ENCODE peak calls at places on chromosome 19, in nine cellular contexts. N, Q, T, X, D, C, B, S and W are unnamed samples.

GRCh38 chr19:55549500-55550320 is 4.4 kb upstream of the SBK3 start:
- DNase-seq in N (no peak), Q (peak), T (peak), X (no peak), D (no peak), C (peak), B (no peak), S (no peak), W (no peak)

GRCh38 chr19:10044390-10044789 is 31.1 kb downstream of the RDH8 start:
- DNase-seq in N (no peak), Q (no peak), T (no peak), X (no peak), D (no peak), C (no peak), B (no peak), S (no peak), W (no peak)

GRCh38 chr19:13068064-13068807 is 34.4 kb downstream of the LYL1 start:
- DNase-seq in N (no peak), Q (no peak), T (no peak), X (no peak), D (no peak), C (no peak), B (no peak), S (no peak), W (no peak)

GRCh38 chr19:52200044-52200443 is 10.2 kb downstream of the PPP2R1A start:
- DNase-seq in N (peak), Q (no peak), T (peak), X (no peak), D (peak), C (no peak), B (no peak), S (no peak), W (no peak)

GRCh38 chr19:7994114-7994513 is 11.3 kb downstream of the ELAVL1 start:
- DNase-seq in N (no peak), Q (no peak), T (no peak), X (no peak), D (no peak), C (peak), B (no peak), S (no peak), W (no peak)

GRCh38 chr19:49333426-49334288 is 1.5 kb upstream of the CD37 start:
- DNase-seq in N (peak), Q (no peak), T (no peak), X (no peak), D (no peak), C (no peak), B (peak), S (peak), W (no peak)

GRCh38 chr19:40718774-40719391 is 2.0 kb downstream of the ITPKC start:
- DNase-seq in N (peak), Q (peak), T (peak), X (no peak), D (peak), C (peak), B (peak), S (peak), W (no peak)

GRCh38 chr19:33296473-33297060 is 5.8 kb downstream of the CEBPA start:
- DNase-seq in N (no peak), Q (no peak), T (peak), X (no peak), D (no peak), C (no peak), B (no peak), S (no peak), W (no peak)

GRCh38 chr19:3606174-3606689 is 443 bp downstream of the TBXA2R start:
- DNase-seq in N (peak), Q (peak), T (no peak), X (no peak), D (peak), C (peak), B (peak), S (peak), W (no peak)

GRCh38 chr19:2783781-2784145 is 690 bp upstream of the SGTA start:
- DNase-seq in N (no peak), Q (no peak), T (no peak), X (no peak), D (peak), C (no peak), B (no peak), S (no peak), W (no peak)

GRCh38 chr19:30320916-30321315 is 51.3 kb upstream of the ZNF536 start:
- DNase-seq in N (no peak), Q (no peak), T (no peak), X (no peak), D (no peak), C (no peak), B (no peak), S (no peak), W (no peak)

GRCh38 chr19:1206063-1206732 is 620 bp downstream of the STK11 start:
- DNase-seq in N (no peak), Q (peak), T (no peak), X (no peak), D (peak), C (no peak), B (no peak), S (no peak), W (no peak)

GRCh38 chr19:35350591-35350990 is 2.9 kb downstream of the FFAR1 start:
- DNase-seq in N (peak), Q (no peak), T (no peak), X (no peak), D (no peak), C (no peak), B (no peak), S (peak), W (no peak)

GRCh38 chr19:42185281-42185680 is 32.2 kb downstream of the DEDD2 start:
- DNase-seq in N (no peak), Q (no peak), T (no peak), X (no peak), D (no peak), C (no peak), B (peak), S (no peak), W (no peak)

GRCh38 chr19:34963531-34964406 is at the start of gene ZNF792:
- DNase-seq in N (peak), Q (peak), T (peak), X (peak), D (peak), C (peak), B (peak), S (peak), W (no peak)

GRCh38 chr19:1295169-1296012 is 9.7 kb downstream of the EFNA2 start:
- DNase-seq in N (no peak), Q (peak), T (no peak), X (no peak), D (no peak), C (peak), B (no peak), S (no peak), W (no peak)

GRCh38 chr19:33400856-33401682 is 27.6 kb downstream of the CEBPG start:
- DNase-seq in N (peak), Q (no peak), T (no peak), X (no peak), D (no peak), C (no peak), B (no peak), S (peak), W (peak)

GRCh38 chr19:41219924-41220567 is 1.0 kb downstream of the AXL start:
- DNase-seq in N (peak), Q (peak), T (no peak), X (no peak), D (peak), C (peak), B (no peak), S (no peak), W (no peak)

GRCh38 chr19:1648926-1649541 is 3.4 kb downstream of the TCF3 start:
- DNase-seq in N (no peak), Q (no peak), T (no peak), X (no peak), D (no peak), C (no peak), B (peak), S (no peak), W (no peak)

GRCh38 chr19:6740589-6741348 is 1.3 kb downstream of the TRIP10 start:
- DNase-seq in N (peak), Q (peak), T (no peak), X (no peak), D (peak), C (peak), B (peak), S (peak), W (no peak)

GRCh38 chr19:3818918-3819317 is 32.7 kb upstream of the MATK start:
- DNase-seq in N (no peak), Q (no peak), T (no peak), X (no peak), D (no peak), C (peak), B (no peak), S (no peak), W (no peak)

GRCh38 chr19:15971217-15971616 is 22.4 kb downstream of the OR10H4 start:
- DNase-seq in N (no peak), Q (no peak), T (no peak), X (no peak), D (no peak), C (no peak), B (no peak), S (no peak), W (no peak)
- TF ChIP-seq CTCF in N (no peak), Q (no peak), T (no peak), X (no peak), D (no peak), C (no peak), B (no peak), S (no peak), W (no peak)

DNA sequence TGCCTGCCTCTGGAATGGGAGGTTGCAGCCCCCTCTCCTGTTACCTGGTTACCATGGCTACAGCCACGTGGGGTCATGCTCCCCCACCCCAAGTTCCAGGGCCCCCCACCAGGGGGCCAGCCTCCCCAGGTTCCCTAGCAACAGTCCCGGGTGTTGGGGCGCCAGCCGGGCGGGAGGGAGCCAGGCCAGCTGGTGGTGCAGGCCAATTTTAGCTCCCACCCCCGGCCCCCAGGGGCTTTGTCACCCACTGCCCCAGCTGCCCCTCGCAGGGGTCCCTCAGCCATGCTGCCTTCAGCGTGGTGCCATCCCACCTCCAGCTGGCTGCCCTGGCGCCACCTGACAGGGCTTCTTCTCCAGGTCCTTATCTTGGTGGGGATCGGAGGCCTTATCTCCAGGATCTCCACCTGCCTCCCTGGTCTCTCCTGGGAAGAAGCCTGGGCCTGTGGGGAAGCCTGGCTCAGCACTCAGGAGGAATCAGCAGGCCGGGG is 3.0 kb downstream of the MARK4 start:
- DNase-seq in N (no peak), Q (no peak), T (no peak), X (no peak), D (no peak), C (peak), B (no peak), S (no peak), W (no peak)
- TF ChIP-seq CTCF in N (no peak), Q (peak), T (peak), X (no peak), D (no peak), C (peak), B (no peak), S (peak), W (no peak)

GRCh38 chr19:21513651-21514050 is 8.2 kb downstream of the ZNF429 start:
- DNase-seq in N (no peak), Q (no peak), T (no peak), X (no peak), D (no peak), C (no peak), B (no peak), S (no peak), W (no peak)
- TF ChIP-seq CTCF in N (no peak), Q (no peak), T (no peak), X (no peak), D (no peak), C (no peak), B (no peak), S (no peak), W (no peak)

GRCh38 chr19:11461453-11461852 is 19.4 kb downstream of the ELAVL3 start:
- DNase-seq in N (no peak), Q (no peak), T (no peak), X (no peak), D (no peak), C (no peak), B (no peak), S (no peak), W (no peak)

GRCh38 chr19:11457831-11458230 is 22.4 kb downstream of the PRKCSH start:
- DNase-seq in N (no peak), Q (no peak), T (no peak), X (no peak), D (no peak), C (no peak), B (no peak), S (no peak), W (no peak)

GRCh38 chr19:11458236-11458900 is 22.5 kb downstream of the ELAVL3 start:
- DNase-seq in N (no peak), Q (no peak), T (no peak), X (no peak), D (no peak), C (no peak), B (no peak), S (no peak), W (no peak)

GRCh38 chr19:11457115-11457514 is 21.7 kb downstream of the PRKCSH start:
- DNase-seq in N (no peak), Q (no peak), T (no peak), X (no peak), D (no peak), C (no peak), B (no peak), S (no peak), W (no peak)

GRCh38 chr19:11460207-11460606 is 20.6 kb downstream of the ELAVL3 start:
- DNase-seq in N (no peak), Q (no peak), T (no peak), X (no peak), D (no peak), C (no peak), B (no peak), S (no peak), W (no peak)
- TF ChIP-seq CTCF in N (no peak), Q (peak), T (peak), X (peak), D (no peak), C (peak), B (no peak), S (no peak), W (peak)

DNA sequence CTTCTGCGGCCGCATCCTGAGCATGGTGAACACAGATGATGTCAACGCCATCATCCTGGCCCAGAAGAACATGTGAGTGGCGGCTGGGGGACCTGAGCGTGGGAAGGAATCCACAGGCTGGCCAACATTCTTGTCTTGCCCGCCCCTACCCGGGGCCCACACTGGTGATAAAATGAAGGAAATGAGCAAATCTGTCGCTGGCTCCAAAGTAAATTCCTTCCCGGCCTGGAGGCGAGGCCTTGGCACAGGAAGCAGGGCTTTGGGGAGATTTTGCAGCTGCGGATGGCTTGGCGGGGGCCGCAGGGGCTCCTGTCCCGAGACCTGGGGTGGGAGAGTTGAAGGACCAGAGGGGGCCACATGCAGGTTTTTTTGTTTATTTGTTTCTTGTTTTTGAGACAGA is 4.4 kb downstream of the KXD1 start:
- DNase-seq in N (peak), Q (no peak), T (no peak), X (no peak), D (peak), C (no peak), B (no peak), S (no peak), W (no peak)
- TF ChIP-seq CTCF in N (no peak), Q (no peak), T (no peak), X (no peak), D (no peak), C (no peak), B (no peak), S (no peak), W (no peak)

GRCh38 chr19:18436651-18437478 is 1.1 kb downstream of the ISYNA1 start:
- DNase-seq in N (peak), Q (peak), T (peak), X (no peak), D (peak), C (peak), B (peak), S (peak), W (no peak)
- TF ChIP-seq CTCF in N (no peak), Q (peak), T (peak), X (no peak), D (no peak), C (no peak), B (no peak), S (no peak), W (no peak)

GRCh38 chr19:38551450-38551813 is 66.3 kb downstream of the MAP4K1 start:
- DNase-seq in N (no peak), Q (no peak), T (no peak), X (no peak), D (no peak), C (no peak), B (no peak), S (peak), W (no peak)
- TF ChIP-seq CTCF in N (no peak), Q (no peak), T (no peak), X (no peak), D (no peak), C (no peak), B (no peak), S (no peak), W (no peak)

GRCh38 chr19:47414469-47414868 is 4.9 kb downstream of the MEIS3 start:
- DNase-seq in N (no peak), Q (peak), T (no peak), X (no peak), D (peak), C (peak), B (no peak), S (no peak), W (no peak)
- TF ChIP-seq CTCF in N (no peak), Q (peak), T (no peak), X (peak), D (no peak), C (peak), B (no peak), S (no peak), W (peak)